ENCODE peak calls at places on chromosomes 7 and 10, in five cellular contexts. One of them, this sample, is unnamed.

GRCh38 chr7:42217053-42217452 is 20.0 kb downstream of the GLI3 start:
- DNase-seq in SK-N-SH: no peak
- DNase-seq in K562: no peak
- DNase-seq in sigmoid colon: no peak
- DNase-seq in A549: no peak
- DNase-seq in this sample: peak; percentile 52

GRCh38 chr10:49280001-49280408 is 19.0 kb upstream of the C10orf71 start:
- DNase-seq in K562: no peak
- DNase-seq in SK-N-SH: no peak
- DNase-seq in A549: no peak
- DNase-seq in sigmoid colon: peak; percentile 59
- DNase-seq in this sample: no peak

GRCh38 chr7:142636751-142637150 is 112.5 kb upstream of the PRSS1 start:
- DNase-seq in SK-N-SH: no peak
- DNase-seq in sigmoid colon: no peak
- DNase-seq in A549: no peak
- DNase-seq in K562: no peak
- DNase-seq in this sample: no peak

GRCh38 chr10:77637986-77638765 is 568 bp upstream of the KCNMA1 start:
- DNase-seq in K562: no peak
- DNase-seq in sigmoid colon: peak; percentile 74
- DNase-seq in SK-N-SH: peak; percentile 86
- DNase-seq in A549: peak; percentile 38
- DNase-seq in this sample: no peak

GRCh38 chr7:95690367-95690947 is 81.9 kb upstream of the DYNC1I1 start:
- DNase-seq in sigmoid colon: no peak
- DNase-seq in K562: peak; percentile 27
- DNase-seq in A549: peak; percentile 6
- DNase-seq in SK-N-SH: peak; percentile 27
- DNase-seq in this sample: no peak

GRCh38 chr7:88040694-88041093 is 106.6 kb downstream of the ADAM22 start:
- DNase-seq in K562: no peak
- DNase-seq in sigmoid colon: no peak
- DNase-seq in SK-N-SH: peak; percentile 10
- DNase-seq in A549: no peak
- DNase-seq in this sample: no peak

GRCh38 chr10:16509996-16510395 is 11.7 kb downstream of the C1QL3 start:
- DNase-seq in SK-N-SH: no peak
- DNase-seq in sigmoid colon: no peak
- DNase-seq in K562: no peak
- DNase-seq in A549: no peak
- DNase-seq in this sample: no peak

GRCh38 chr7:28738384-28738783 is 219.7 kb downstream of the TRIL start:
- DNase-seq in sigmoid colon: no peak
- DNase-seq in K562: no peak
- DNase-seq in A549: no peak
- DNase-seq in SK-N-SH: no peak
- DNase-seq in this sample: no peak

GRCh38 chr7:117750612-117751563 is 122.4 kb downstream of the CTTNBP2 start:
- DNase-seq in sigmoid colon: no peak
- DNase-seq in K562: peak; percentile 37
- DNase-seq in A549: peak; percentile 19
- DNase-seq in SK-N-SH: peak; percentile 31
- DNase-seq in this sample: no peak

GRCh38 chr10:60203993-60204618 is 185.6 kb downstream of the ANK3 start:
- DNase-seq in sigmoid colon: no peak
- DNase-seq in K562: peak; percentile 24
- DNase-seq in A549: peak; percentile 10
- DNase-seq in SK-N-SH: peak; percentile 30
- DNase-seq in this sample: no peak

GRCh38 chr10:124736491-124737136 is 7.6 kb downstream of the FAM53B start:
- DNase-seq in sigmoid colon: peak; percentile 95
- DNase-seq in A549: no peak
- DNase-seq in K562: no peak
- DNase-seq in SK-N-SH: no peak
- DNase-seq in this sample: no peak

GRCh38 chr10:75773139-75773801 is 341.8 kb downstream of the LRMDA start:
- DNase-seq in A549: peak; percentile 41
- DNase-seq in K562: no peak
- DNase-seq in sigmoid colon: no peak
- DNase-seq in SK-N-SH: no peak
- DNase-seq in this sample: no peak

GRCh38 chr7:30933124-30933893 is 21.7 kb downstream of the AQP1 start:
- DNase-seq in A549: no peak
- DNase-seq in SK-N-SH: peak; percentile 26
- DNase-seq in K562: no peak
- DNase-seq in sigmoid colon: peak; percentile 50
- DNase-seq in this sample: no peak

GRCh38 chr7:272108-272615 is 17.8 kb upstream of the FOXL3 start:
- DNase-seq in sigmoid colon: no peak
- DNase-seq in SK-N-SH: no peak
- DNase-seq in A549: no peak
- DNase-seq in K562: no peak
- DNase-seq in this sample: no peak

GRCh38 chr7:43441217-43441616 is 141.7 kb upstream of the STK17A start:
- DNase-seq in SK-N-SH: no peak
- DNase-seq in sigmoid colon: no peak
- DNase-seq in K562: no peak
- DNase-seq in A549: no peak
- DNase-seq in this sample: no peak

GRCh38 chr7:47763063-47763974 is 181.4 kb upstream of the TNS3 start:
- DNase-seq in A549: peak; percentile 96
- DNase-seq in K562: no peak
- DNase-seq in sigmoid colon: no peak
- DNase-seq in SK-N-SH: peak; percentile 80
- DNase-seq in this sample: peak; percentile 65

GRCh38 chr10:6148908-6149307 is 53.8 kb upstream of the PFKFB3 start:
- DNase-seq in K562: no peak
- DNase-seq in SK-N-SH: no peak
- DNase-seq in sigmoid colon: no peak
- DNase-seq in A549: no peak
- DNase-seq in this sample: no peak

GRCh38 chr10:14508725-14509124 is 178.0 kb upstream of the FRMD4A start:
- DNase-seq in SK-N-SH: no peak
- DNase-seq in A549: no peak
- DNase-seq in sigmoid colon: no peak
- DNase-seq in K562: no peak
- DNase-seq in this sample: peak; percentile 73

GRCh38 chr7:56051339-56052191 is at the start of the genes CCT6A and PSPH:
- DNase-seq in sigmoid colon: peak; percentile 99
- DNase-seq in SK-N-SH: peak; percentile 99
- DNase-seq in K562: peak; percentile 95
- DNase-seq in A549: peak; percentile 89
- DNase-seq in this sample: peak; percentile 94

GRCh38 chr10:132637477-132638129 is 100.0 kb downstream of the INPP5A start:
- DNase-seq in K562: peak; percentile 20
- DNase-seq in A549: peak; percentile 93
- DNase-seq in sigmoid colon: peak; percentile 60
- DNase-seq in SK-N-SH: peak; percentile 89
- DNase-seq in this sample: no peak

GRCh38 chr7:105149827-105150226 is 135.8 kb downstream of the KMT2E start:
- DNase-seq in K562: no peak
- DNase-seq in sigmoid colon: no peak
- DNase-seq in A549: peak; percentile 5
- DNase-seq in SK-N-SH: no peak
- DNase-seq in this sample: no peak

GRCh38 chr7:7956531-7957221 is 11.9 kb upstream of the GLCCI1 start:
- DNase-seq in SK-N-SH: no peak
- DNase-seq in sigmoid colon: no peak
- DNase-seq in A549: no peak
- DNase-seq in K562: no peak
- DNase-seq in this sample: no peak

DNA sequence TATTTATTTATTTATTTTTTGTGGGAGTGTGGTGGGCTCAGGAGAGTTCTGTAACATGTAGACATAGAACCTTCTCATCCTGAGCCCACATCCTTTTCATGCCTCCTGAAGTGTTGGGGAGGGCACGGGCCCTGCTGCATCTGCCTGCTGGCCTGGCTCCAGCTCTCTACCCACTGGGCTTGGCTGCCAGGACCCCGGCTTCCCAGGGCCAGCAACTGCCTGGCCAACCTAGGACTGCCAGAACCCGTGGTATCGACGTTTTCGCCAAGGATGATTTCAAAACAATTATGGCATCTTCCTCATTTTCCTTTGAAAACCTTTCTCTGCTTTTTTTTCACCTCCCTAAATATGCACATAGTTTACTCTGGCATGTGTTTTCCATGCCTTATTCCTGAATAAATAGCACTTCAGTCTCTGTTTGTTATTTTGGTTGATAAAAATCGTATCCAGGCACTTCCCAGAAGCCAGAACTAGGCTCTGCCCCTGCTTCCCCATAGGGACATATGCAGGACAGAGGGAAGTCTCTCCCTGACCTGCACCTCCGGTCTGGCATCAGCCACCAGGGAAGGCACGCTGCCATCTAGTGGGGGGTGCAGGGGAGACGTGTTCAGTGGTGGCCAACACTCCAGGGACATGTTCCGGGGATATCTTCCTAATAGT is 31.0 kb upstream of the ANTXRL start:
- DNase-seq in K562: peak; percentile 70
- DNase-seq in SK-N-SH: peak; percentile 95
- DNase-seq in sigmoid colon: peak; percentile 75
- DNase-seq in A549: peak; percentile 87
- DNase-seq in this sample: peak; percentile 41
- TF ChIP-seq CTCF in K562: peak; percentile 85
- TF ChIP-seq CTCF in SK-N-SH: peak; percentile 65
- TF ChIP-seq CTCF in sigmoid colon: no peak
- TF ChIP-seq CTCF in A549: peak; percentile 70
- TF ChIP-seq CTCF in this sample: peak; percentile 42

GRCh38 chr7:2373124-2373556 is 18.5 kb downstream of the EIF3B start:
- DNase-seq in sigmoid colon: no peak
- DNase-seq in A549: no peak
- DNase-seq in SK-N-SH: no peak
- DNase-seq in K562: no peak
- DNase-seq in this sample: no peak

GRCh38 chr7:2374401-2374800 is 19.8 kb downstream of the EIF3B start:
- DNase-seq in SK-N-SH: no peak
- DNase-seq in A549: no peak
- DNase-seq in sigmoid colon: no peak
- DNase-seq in K562: no peak
- DNase-seq in this sample: no peak

GRCh38 chr7:2372724-2373123 is 18.1 kb downstream of the EIF3B start:
- DNase-seq in SK-N-SH: no peak
- DNase-seq in sigmoid colon: no peak
- DNase-seq in K562: no peak
- DNase-seq in A549: no peak
- DNase-seq in this sample: no peak

GRCh38 chr7:2374830-2375728 is 20.5 kb downstream of the EIF3B start:
- DNase-seq in A549: no peak
- DNase-seq in K562: no peak
- DNase-seq in SK-N-SH: no peak
- DNase-seq in sigmoid colon: no peak
- DNase-seq in this sample: no peak

DNA sequence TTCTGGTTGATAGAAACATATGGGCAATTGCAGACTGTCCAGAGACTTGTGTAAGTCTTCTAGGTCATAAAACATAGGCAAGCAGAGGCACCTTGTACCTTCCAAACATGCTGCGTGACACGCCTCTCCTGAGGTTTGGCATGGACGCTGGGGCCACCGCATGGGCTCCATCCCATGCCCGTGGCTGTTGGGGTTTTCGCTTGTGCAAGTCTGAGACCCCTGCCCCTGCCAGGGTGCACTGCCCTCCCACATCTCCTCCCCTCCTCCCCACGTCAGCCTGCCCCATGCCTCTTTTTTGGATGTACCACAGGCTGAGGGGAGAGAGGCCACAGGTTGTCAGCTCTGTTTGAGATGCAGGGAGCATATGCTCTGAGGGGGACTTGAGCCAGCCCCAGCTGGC is 19.0 kb downstream of the EIF3B start:
- DNase-seq in K562: no peak
- DNase-seq in SK-N-SH: no peak
- DNase-seq in sigmoid colon: no peak
- DNase-seq in A549: no peak
- DNase-seq in this sample: no peak
- TF ChIP-seq EP300 in K562: no peak
- TF ChIP-seq EP300 in SK-N-SH: no peak
- TF ChIP-seq EP300 in sigmoid colon: no peak
- TF ChIP-seq EP300 in A549: no peak
- TF ChIP-seq EP300 in this sample: no peak

DNA sequence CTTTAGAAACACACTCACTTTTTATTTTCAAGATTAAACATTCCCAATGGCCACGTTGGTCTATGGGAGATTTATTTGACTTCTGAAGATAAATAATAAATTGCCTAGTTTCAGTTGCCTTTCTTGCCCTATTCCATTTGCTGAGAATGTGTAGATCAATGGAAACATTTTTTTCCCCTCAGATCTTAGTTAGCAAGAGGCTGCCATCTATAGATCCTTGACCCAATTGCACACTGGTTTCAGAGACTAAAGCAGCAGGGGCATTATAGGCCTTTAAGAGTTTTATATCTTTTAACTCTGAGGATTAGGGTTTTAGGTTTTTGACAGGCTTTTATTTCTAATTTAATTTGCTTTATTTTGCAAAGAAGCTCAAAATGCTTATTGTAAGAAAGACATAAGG is 163.2 kb upstream of the GPR26 start:
- DNase-seq in sigmoid colon: no peak
- DNase-seq in K562: no peak
- DNase-seq in A549: no peak
- DNase-seq in SK-N-SH: no peak
- DNase-seq in this sample: no peak
- TF ChIP-seq CTCF in sigmoid colon: no peak
- TF ChIP-seq CTCF in K562: peak; percentile 14
- TF ChIP-seq CTCF in A549: peak; percentile 8
- TF ChIP-seq CTCF in SK-N-SH: no peak
- TF ChIP-seq CTCF in this sample: no peak

DNA sequence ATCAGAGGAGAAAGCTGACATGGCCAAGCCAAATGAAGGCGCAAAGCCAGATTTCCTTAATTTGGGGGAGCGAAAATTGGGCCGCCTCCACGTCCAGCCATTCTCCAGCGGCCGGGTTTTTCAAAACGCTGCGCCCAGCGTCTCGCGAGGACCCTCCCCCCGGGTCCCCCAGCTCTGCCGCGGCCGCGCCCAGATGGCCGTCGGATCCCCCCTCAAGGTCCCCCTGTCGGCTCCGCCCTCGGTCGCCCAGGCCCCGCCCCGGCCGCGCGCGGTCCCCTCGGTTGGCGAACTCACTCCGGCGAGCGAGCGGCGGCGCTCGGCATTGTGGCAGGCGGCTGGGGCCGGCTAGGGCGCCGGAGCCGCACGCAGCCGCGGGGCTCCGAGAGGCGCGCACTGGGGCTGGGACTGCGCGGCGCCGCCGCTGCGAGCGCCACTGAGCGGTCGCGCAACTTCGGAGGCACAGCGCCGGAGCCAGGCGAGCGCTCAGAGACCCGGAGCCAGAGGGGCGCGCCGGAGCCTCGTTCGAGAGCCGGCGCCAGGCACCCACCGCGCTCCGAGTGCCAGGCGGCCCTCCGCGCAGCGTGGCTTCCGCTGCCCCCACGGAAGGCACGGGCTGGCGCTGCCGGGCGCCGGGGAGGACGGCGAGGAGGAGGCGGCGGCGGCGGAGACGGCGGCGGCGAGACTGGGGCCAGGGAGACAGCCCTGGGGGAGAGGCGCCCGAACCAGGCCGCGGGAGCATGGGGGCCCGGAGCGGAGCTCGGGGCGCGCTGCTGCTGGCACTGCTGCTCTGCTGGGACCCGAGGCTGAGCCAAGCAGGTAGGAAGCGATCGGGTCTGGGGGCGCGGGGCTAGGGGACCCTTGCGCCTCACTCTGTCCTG is at the start of gene UNC5B:
- DNase-seq in K562: peak; percentile 94
- DNase-seq in sigmoid colon: peak; percentile 94
- DNase-seq in A549: peak; percentile 37
- DNase-seq in SK-N-SH: peak; percentile 97
- DNase-seq in this sample: peak; percentile 76
- TF ChIP-seq EP300 in K562: no peak
- TF ChIP-seq EP300 in sigmoid colon: no peak
- TF ChIP-seq EP300 in A549: no peak
- TF ChIP-seq EP300 in SK-N-SH: peak; percentile 23
- TF ChIP-seq EP300 in this sample: no peak

This sample was measured in tibial nerve.